ENCODE peak calls at places on chromosomes 4 and X, in four cellular contexts. A is neural progenitor cell, H is astrocyte, N is suprapubic skin. Z is an unnamed sample.

GRCh38 chr4:155666701-155667537 is at the start of gene GUCY1A1:
- DNase-seq in A (peak), H (peak), N (peak), Z (no peak)

GRCh38 chr4:83180469-83180968 is 66.0 kb upstream of the PLAC8 start:
- DNase-seq in A (no peak), H (no peak), N (no peak), Z (no peak)

GRCh38 chr4:97845758-97846157 is 297.5 kb downstream of the STPG2 start:
- DNase-seq in A (no peak), H (no peak), N (no peak), Z (no peak)

GRCh38 chrX:123803331-123803983 is 56.4 kb upstream of the XIAP start:
- DNase-seq in A (no peak), H (peak), N (no peak), Z (no peak)

GRCh38 chr4:99886146-99886545 is 8.1 kb downstream of the LAMTOR3 start:
- DNase-seq in A (no peak), H (peak), N (no peak), Z (no peak)

GRCh38 chr4:186807809-186808634 is 84.4 kb upstream of the FAT1 start:
- DNase-seq in A (no peak), H (peak), N (no peak), Z (no peak)

GRCh38 chr4:80705311-80705710 is 325.2 kb upstream of the BMP3 start:
- DNase-seq in A (no peak), H (peak), N (no peak), Z (no peak)

GRCh38 chr4:105780176-105780575 is 71.6 kb downstream of the GSTCD start:
- DNase-seq in A (no peak), H (no peak), N (no peak), Z (no peak)

GRCh38 chrX:42366181-42366580 is 411.8 kb downstream of the PPP1R2C start:
- DNase-seq in A (no peak), H (no peak), N (no peak), Z (no peak)

GRCh38 chr4:44629280-44629866 is 22.1 kb downstream of the YIPF7 start:
- DNase-seq in A (peak), H (peak), N (no peak), Z (no peak)

GRCh38 chrX:45628041-45628440 is 427.4 kb upstream of the DIPK2B start:
- DNase-seq in A (no peak), H (peak), N (no peak), Z (no peak)

GRCh38 chrX:53281321-53281822 is at the start of gene IQSEC2:
- DNase-seq in A (peak), H (peak), N (peak), Z (peak)

GRCh38 chr4:94516067-94516466 is 64.3 kb downstream of the PDLIM5 start:
- DNase-seq in A (no peak), H (peak), N (no peak), Z (no peak)

GRCh38 chrX:6694977-6695376 is 160.1 kb upstream of the VCX3A start:
- DNase-seq in A (no peak), H (no peak), N (no peak), Z (no peak)

GRCh38 chr4:69936566-69936965 is 5.7 kb downstream of the CSN1S1 start:
- DNase-seq in A (no peak), H (peak), N (no peak), Z (no peak)

GRCh38 chr4:52837716-52838558 is 24.2 kb upstream of the RASL11B start:
- DNase-seq in A (no peak), H (peak), N (no peak), Z (no peak)

GRCh38 chr4:72858328-72858727 is 211.2 kb downstream of the COX18 start:
- DNase-seq in A (no peak), H (peak), N (no peak), Z (no peak)

GRCh38 chr4:7342581-7343352 is 92.0 kb downstream of the PSAPL1 start:
- DNase-seq in A (no peak), H (no peak), N (no peak), Z (no peak)

GRCh38 chr4:95541889-95542607 is 6.7 kb downstream of the UNC5C start:
- DNase-seq in A (no peak), H (no peak), N (no peak), Z (no peak)

GRCh38 chr4:174089711-174090110 is 193.8 kb downstream of the FBXO8 start:
- DNase-seq in A (no peak), H (no peak), N (no peak), Z (no peak)

GRCh38 chr4:89294583-89295244 is 12.9 kb downstream of the GPRIN3 start:
- DNase-seq in A (no peak), H (no peak), N (no peak), Z (no peak)

GRCh38 chr4:6281436-6282144 is 11.9 kb downstream of the WFS1 start:
- DNase-seq in A (no peak), H (no peak), N (no peak), Z (no peak)

GRCh38 chr4:70637239-70637920 is 8.8 kb downstream of the ENAM start:
- DNase-seq in A (no peak), H (no peak), N (no peak), Z (no peak)

GRCh38 chrX:153317306-153317705 is 4.3 kb downstream of the PNMA6F start:
- DNase-seq in A (no peak), H (no peak), N (no peak), Z (no peak)

GRCh38 chrX:108763559-108763958 is 27.2 kb upstream of the IRS4 start:
- DNase-seq in A (no peak), H (no peak), N (no peak), Z (no peak)

GRCh38 chr4:3799496-3799895 is 33.3 kb downstream of the ADRA2C start:
- DNase-seq in A (no peak), H (no peak), N (no peak), Z (no peak)

GRCh38 chr4:8291701-8292387 is 22.3 kb downstream of the HTRA3 start:
- DNase-seq in A (no peak), H (no peak), N (peak), Z (no peak)

GRCh38 chr4:168486961-168487820 is 6.9 kb upstream of the DDX60L start:
- DNase-seq in A (no peak), H (peak), N (no peak), Z (no peak)

GRCh38 chr4:91758487-91758886 is 545.3 kb upstream of the GRID2 start:
- DNase-seq in A (no peak), H (peak), N (no peak), Z (no peak)

GRCh38 chr4:3405176-3405575 is 36.6 kb upstream of the HGFAC start:
- DNase-seq in A (no peak), H (no peak), N (no peak), Z (no peak)

GRCh38 chr4:48546336-48546735 is 56.3 kb downstream of the ZAR1 start:
- DNase-seq in A (peak), H (peak), N (no peak), Z (no peak)

GRCh38 chr4:7653510-7654414 is 219.0 kb upstream of the PSAPL1 start:
- DNase-seq in A (no peak), H (no peak), N (no peak), Z (no peak)

GRCh38 chr4:173521474-173522159 is 8.4 kb downstream of the HAND2 start:
- DNase-seq in A (peak), H (no peak), N (no peak), Z (no peak)

GRCh38 chrX:23785564-23785963 is 2.6 kb downstream of the SAT1 start:
- DNase-seq in A (no peak), H (no peak), N (no peak), Z (no peak)

GRCh38 chr4:4859010-4859798 is at the start of gene MSX1:
- DNase-seq in A (peak), H (peak), N (peak), Z (peak)

GRCh38 chr4:165326831-165327210 is 648 bp upstream of the MSMO1 start:
- DNase-seq in A (peak), H (no peak), N (no peak), Z (no peak)

GRCh38 chr4:53990641-53991040 is 73.8 kb downstream of the CHIC2 start:
- DNase-seq in A (no peak), H (peak), N (no peak), Z (no peak)

GRCh38 chr4:53997901-53998300 is 66.5 kb downstream of the CHIC2 start:
- DNase-seq in A (no peak), H (peak), N (no peak), Z (no peak)

GRCh38 chr4:53991821-53992220 is 72.6 kb downstream of the CHIC2 start:
- DNase-seq in A (no peak), H (no peak), N (no peak), Z (no peak)

GRCh38 chr4:53992785-53993184 is 71.6 kb downstream of the CHIC2 start:
- DNase-seq in A (no peak), H (no peak), N (no peak), Z (no peak)

DNA sequence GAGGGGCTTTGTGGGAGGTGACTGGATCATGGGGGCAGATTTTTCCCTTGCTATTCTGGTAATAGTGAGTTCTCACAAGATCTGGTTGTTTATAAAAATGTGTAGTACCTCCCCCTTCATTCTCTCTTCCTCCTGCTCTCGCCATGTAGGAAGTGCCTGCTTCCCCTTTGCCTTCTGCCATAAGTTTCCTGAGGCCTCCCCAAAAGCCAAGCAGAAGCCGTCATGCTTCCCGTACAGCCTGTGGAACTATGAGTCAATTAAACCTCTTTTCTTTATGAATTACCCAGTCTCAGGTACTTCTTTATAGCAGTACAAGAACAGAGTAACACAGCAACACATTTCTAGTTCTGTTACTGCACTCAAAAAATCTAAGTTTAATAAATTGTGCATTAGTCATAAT is 70.0 kb downstream of the CHIC2 start:
- DNase-seq in A (no peak), H (no peak), N (no peak), Z (no peak)
- TF ChIP-seq CTCF in A (no peak), H (no peak), N (no peak), Z (no peak)

DNA sequence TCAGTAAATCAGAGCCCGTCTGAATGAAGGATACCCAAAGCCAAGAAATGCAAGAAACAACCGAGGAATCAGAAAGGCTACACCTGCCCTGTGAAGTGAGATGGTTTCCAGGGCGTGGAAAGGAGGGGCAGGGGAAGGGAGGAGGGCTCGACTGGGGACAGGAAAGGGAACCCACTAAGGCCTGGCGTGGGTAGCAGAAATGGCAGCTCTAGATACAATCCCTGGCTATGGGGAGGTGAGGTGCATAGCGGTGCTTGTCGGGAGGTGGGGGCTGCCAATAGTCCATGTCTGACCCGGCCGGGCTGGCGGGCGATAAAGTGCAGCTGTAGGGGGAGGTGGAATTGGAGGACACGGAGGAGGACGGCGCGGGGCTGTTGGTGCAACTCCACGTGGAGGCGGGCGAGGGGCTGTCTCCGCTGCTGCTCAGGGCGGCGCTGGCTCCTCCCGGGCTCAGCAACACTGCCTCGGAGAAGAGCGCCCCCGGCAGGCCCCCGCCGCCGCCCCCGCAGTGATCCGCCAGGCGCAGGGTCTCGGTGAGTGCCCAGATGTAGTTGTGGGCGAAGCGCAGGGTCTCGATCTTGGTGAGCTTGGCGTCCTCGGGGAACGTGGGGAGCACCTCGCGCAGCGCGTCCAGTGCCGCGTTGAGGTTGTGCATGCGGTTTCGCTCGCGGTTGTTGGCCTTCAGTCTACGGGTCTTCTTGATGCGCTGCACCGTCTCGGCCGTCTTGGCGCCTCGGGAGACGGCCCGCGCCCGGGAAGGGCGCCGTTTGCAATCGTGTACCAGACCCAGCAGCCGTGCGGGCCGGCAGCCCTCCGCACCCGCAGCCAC is 1.3 kb downstream of the NEUROG2 start:
- DNase-seq in A (peak), H (no peak), N (no peak), Z (no peak)
- TF ChIP-seq CTCF in A (peak), H (no peak), N (no peak), Z (no peak)

GRCh38 chr4:137065306-137065705 is 467.0 kb downstream of the PCDH18 start:
- DNase-seq in A (no peak), H (peak), N (no peak), Z (no peak)

GRCh38 chr4:137063961-137064360 is 468.3 kb downstream of the PCDH18 start:
- DNase-seq in A (no peak), H (no peak), N (no peak), Z (no peak)

GRCh38 chr4:137070614-137071013 is 461.7 kb downstream of the PCDH18 start:
- DNase-seq in A (peak), H (no peak), N (no peak), Z (no peak)

DNA sequence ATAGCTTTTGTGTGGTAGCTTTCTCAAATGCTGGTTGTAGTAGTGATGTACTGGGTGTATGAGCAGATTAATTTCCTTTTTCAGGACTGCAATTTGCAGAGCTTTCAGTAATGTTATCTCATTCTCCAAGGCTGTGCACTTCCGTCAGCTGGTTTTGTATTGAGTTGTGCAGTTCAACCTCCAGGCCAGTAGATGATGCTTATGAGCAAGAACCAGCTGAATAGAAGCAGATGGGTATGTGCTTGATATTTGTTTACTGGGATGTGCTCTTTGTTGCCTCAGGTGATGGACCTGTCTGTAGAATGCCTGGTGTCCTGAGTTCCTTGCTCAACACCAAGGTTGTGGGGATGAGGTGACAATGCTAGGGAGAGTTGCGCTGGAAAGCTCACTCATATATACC is 462.8 kb downstream of the PCDH18 start:
- DNase-seq in A (no peak), H (no peak), N (no peak), Z (no peak)
- TF ChIP-seq CTCF in A (peak), H (no peak), N (no peak), Z (no peak)

DNA sequence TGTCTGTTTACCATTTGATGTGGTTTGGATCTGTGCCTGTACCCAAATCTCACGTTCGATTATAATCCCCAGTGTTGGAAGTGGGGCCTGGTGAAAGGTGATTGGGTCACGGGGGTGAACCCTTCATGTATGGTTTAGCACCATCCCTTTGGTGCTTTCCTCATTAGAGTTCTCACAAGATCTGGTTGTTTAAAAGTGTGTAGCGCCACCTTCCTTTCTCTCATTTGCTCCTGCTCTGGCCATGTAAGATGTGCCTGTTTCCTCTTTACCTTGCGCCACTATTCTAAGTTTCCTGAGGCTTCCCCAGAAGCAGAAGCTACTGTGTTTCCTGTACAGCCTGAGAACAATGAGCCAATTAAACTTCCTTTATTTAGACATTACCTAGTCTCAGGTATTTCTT is 610.7 kb upstream of the ADGRL3 start:
- DNase-seq in A (no peak), H (no peak), N (no peak), Z (no peak)
- TF ChIP-seq CTCF in A (peak), H (no peak), N (no peak), Z (no peak)

GRCh38 chr4:66164869-66165268 is 494.6 kb upstream of the EPHA5 start:
- DNase-seq in A (no peak), H (no peak), N (no peak), Z (no peak)

GRCh38 chr4:66169341-66169740 is 499.1 kb upstream of the EPHA5 start:
- DNase-seq in A (peak), H (peak), N (no peak), Z (no peak)
- TF ChIP-seq CTCF in A (peak), H (no peak), N (no peak), Z (no peak)

GRCh38 chr4:148998719-148999118 is 556.5 kb upstream of the NR3C2 start:
- DNase-seq in A (peak), H (no peak), N (no peak), Z (no peak)
- TF ChIP-seq CTCF in A (peak), H (peak), N (no peak), Z (no peak)

GRCh38 chrX:19879742-19880378 is 7.5 kb downstream of the SH3KBP1 start:
- DNase-seq in A (no peak), H (no peak), N (no peak), Z (no peak)
- TF ChIP-seq CTCF in A (no peak), H (no peak), N (no peak), Z (no peak)

GRCh38 chr4:159398236-159398638 is 295.4 kb downstream of the RAPGEF2 start:
- DNase-seq in A (no peak), H (peak), N (no peak), Z (no peak)
- TF ChIP-seq CTCF in A (no peak), H (no peak), N (no peak), Z (no peak)